ENCODE peak calls at places on chromosomes 5 and 9, in seven cellular contexts. One of them, this sample, is unnamed.

GRCh38 chr5:176921669-176922196 is 22.6 kb upstream of the HK3 start:
- DNase-seq in foreskin fibroblast: no peak
- DNase-seq in neural crest cell: no peak
- DNase-seq in upper lobe of left lung: no peak
- DNase-seq in GM20000: no peak
- DNase-seq in AG04450: no peak
- DNase-seq in mucosa of descending colon: no peak
- DNase-seq in this sample: no peak

GRCh38 chr5:158938181-158938580 is 161.5 kb downstream of the EBF1 start:
- DNase-seq in neural crest cell: no peak
- DNase-seq in upper lobe of left lung: no peak
- DNase-seq in GM20000: no peak
- DNase-seq in foreskin fibroblast: no peak
- DNase-seq in mucosa of descending colon: no peak
- DNase-seq in AG04450: no peak
- DNase-seq in this sample: no peak

GRCh38 chr9:92590386-92590785 is 54.6 kb upstream of the ECM2 start:
- DNase-seq in GM20000: no peak
- DNase-seq in upper lobe of left lung: no peak
- DNase-seq in AG04450: no peak
- DNase-seq in neural crest cell: no peak
- DNase-seq in foreskin fibroblast: peak
- DNase-seq in mucosa of descending colon: no peak
- DNase-seq in this sample: no peak

GRCh38 chr5:139668924-139669680 is 21.0 kb downstream of the CXXC5 start:
- DNase-seq in upper lobe of left lung: peak
- DNase-seq in mucosa of descending colon: peak
- DNase-seq in AG04450: no peak
- DNase-seq in neural crest cell: no peak
- DNase-seq in GM20000: no peak
- DNase-seq in foreskin fibroblast: no peak
- DNase-seq in this sample: no peak

GRCh38 chr5:1540166-1540565 is 16.4 kb upstream of the LPCAT1 start:
- DNase-seq in upper lobe of left lung: no peak
- DNase-seq in neural crest cell: no peak
- DNase-seq in foreskin fibroblast: no peak
- DNase-seq in mucosa of descending colon: no peak
- DNase-seq in GM20000: no peak
- DNase-seq in AG04450: no peak
- DNase-seq in this sample: no peak

GRCh38 chr5:55159763-55160492 is at the start of gene GPX8:
- DNase-seq in foreskin fibroblast: peak
- DNase-seq in upper lobe of left lung: no peak
- DNase-seq in mucosa of descending colon: no peak
- DNase-seq in neural crest cell: peak
- DNase-seq in AG04450: peak
- DNase-seq in GM20000: peak
- DNase-seq in this sample: no peak

GRCh38 chr5:54738118-54738972 is 220.8 kb downstream of the SNX18 start:
- DNase-seq in mucosa of descending colon: peak
- DNase-seq in GM20000: no peak
- DNase-seq in neural crest cell: no peak
- DNase-seq in foreskin fibroblast: peak
- DNase-seq in AG04450: no peak
- DNase-seq in upper lobe of left lung: no peak
- DNase-seq in this sample: no peak

GRCh38 chr5:35009657-35010056 is 38.1 kb downstream of the AGXT2 start:
- DNase-seq in AG04450: no peak
- DNase-seq in foreskin fibroblast: no peak
- DNase-seq in mucosa of descending colon: no peak
- DNase-seq in GM20000: no peak
- DNase-seq in upper lobe of left lung: no peak
- DNase-seq in neural crest cell: no peak
- DNase-seq in this sample: no peak

GRCh38 chr5:1291611-1292080 is 3.2 kb downstream of the TERT start:
- DNase-seq in neural crest cell: no peak
- DNase-seq in GM20000: no peak
- DNase-seq in upper lobe of left lung: no peak
- DNase-seq in mucosa of descending colon: peak
- DNase-seq in AG04450: no peak
- DNase-seq in foreskin fibroblast: no peak
- DNase-seq in this sample: no peak

GRCh38 chr9:137411670-137412380 is 11.1 kb downstream of the EXD3 start:
- DNase-seq in mucosa of descending colon: peak
- DNase-seq in foreskin fibroblast: peak
- DNase-seq in upper lobe of left lung: peak
- DNase-seq in neural crest cell: no peak
- DNase-seq in AG04450: peak
- DNase-seq in GM20000: peak
- DNase-seq in this sample: no peak

GRCh38 chr5:157222506-157223230 is 42.0 kb downstream of the ITK start:
- DNase-seq in GM20000: no peak
- DNase-seq in AG04450: no peak
- DNase-seq in mucosa of descending colon: no peak
- DNase-seq in neural crest cell: no peak
- DNase-seq in foreskin fibroblast: no peak
- DNase-seq in upper lobe of left lung: no peak
- DNase-seq in this sample: no peak

GRCh38 chr9:1202512-1203285 is 152.5 kb downstream of the DMRT2 start:
- DNase-seq in GM20000: no peak
- DNase-seq in foreskin fibroblast: peak
- DNase-seq in AG04450: no peak
- DNase-seq in upper lobe of left lung: no peak
- DNase-seq in mucosa of descending colon: no peak
- DNase-seq in neural crest cell: no peak
- DNase-seq in this sample: no peak

GRCh38 chr9:137408651-137409405 is 14.1 kb downstream of the EXD3 start:
- DNase-seq in upper lobe of left lung: peak
- DNase-seq in neural crest cell: no peak
- DNase-seq in foreskin fibroblast: no peak
- DNase-seq in GM20000: no peak
- DNase-seq in AG04450: no peak
- DNase-seq in mucosa of descending colon: no peak
- DNase-seq in this sample: no peak

GRCh38 chr5:76041863-76042262 is 41.3 kb upstream of the SV2C start:
- DNase-seq in AG04450: no peak
- DNase-seq in upper lobe of left lung: no peak
- DNase-seq in mucosa of descending colon: no peak
- DNase-seq in foreskin fibroblast: no peak
- DNase-seq in GM20000: no peak
- DNase-seq in neural crest cell: no peak
- DNase-seq in this sample: no peak

DNA sequence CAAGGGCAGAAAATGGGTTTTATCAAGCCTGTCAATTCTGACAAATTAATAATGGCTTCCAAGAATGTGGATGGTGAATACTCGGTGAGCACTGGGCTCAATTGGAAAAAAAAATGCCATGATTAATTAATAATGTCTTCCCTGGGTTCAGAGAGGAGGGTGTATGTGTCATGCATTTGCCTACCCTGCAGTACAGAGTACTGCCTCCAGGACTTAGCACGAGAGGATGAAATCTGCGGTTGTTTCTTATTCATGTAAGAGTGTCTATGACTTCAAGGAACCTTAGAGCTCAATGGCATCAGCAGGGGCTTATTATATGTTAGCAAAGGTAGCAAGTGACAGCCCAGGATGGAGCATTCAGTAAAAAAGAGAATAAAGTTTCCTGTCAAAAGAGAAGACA is 132.6 kb downstream of the GRIA1 start:
- DNase-seq in AG04450: no peak
- DNase-seq in upper lobe of left lung: no peak
- DNase-seq in foreskin fibroblast: no peak
- DNase-seq in neural crest cell: no peak
- DNase-seq in GM20000: no peak
- DNase-seq in mucosa of descending colon: no peak
- DNase-seq in this sample: no peak
- TF ChIP-seq CTCF in AG04450: no peak
- TF ChIP-seq CTCF in upper lobe of left lung: no peak
- TF ChIP-seq CTCF in foreskin fibroblast: no peak
- TF ChIP-seq CTCF in neural crest cell: peak
- TF ChIP-seq CTCF in GM20000: no peak
- TF ChIP-seq CTCF in mucosa of descending colon: no peak
- TF ChIP-seq CTCF in this sample: peak

GRCh38 chr5:107705390-107706014 is 34.8 kb upstream of the EFNA5 start:
- DNase-seq in foreskin fibroblast: peak
- DNase-seq in upper lobe of left lung: no peak
- DNase-seq in AG04450: peak
- DNase-seq in mucosa of descending colon: no peak
- DNase-seq in neural crest cell: no peak
- DNase-seq in GM20000: no peak
- DNase-seq in this sample: no peak

GRCh38 chr5:107699425-107699824 is 28.7 kb upstream of the EFNA5 start:
- DNase-seq in mucosa of descending colon: no peak
- DNase-seq in neural crest cell: no peak
- DNase-seq in foreskin fibroblast: no peak
- DNase-seq in AG04450: no peak
- DNase-seq in upper lobe of left lung: no peak
- DNase-seq in GM20000: no peak
- DNase-seq in this sample: no peak

GRCh38 chr5:107700486-107700885 is 29.7 kb upstream of the EFNA5 start:
- DNase-seq in neural crest cell: no peak
- DNase-seq in mucosa of descending colon: no peak
- DNase-seq in GM20000: no peak
- DNase-seq in foreskin fibroblast: peak
- DNase-seq in upper lobe of left lung: no peak
- DNase-seq in AG04450: no peak
- DNase-seq in this sample: no peak

DNA sequence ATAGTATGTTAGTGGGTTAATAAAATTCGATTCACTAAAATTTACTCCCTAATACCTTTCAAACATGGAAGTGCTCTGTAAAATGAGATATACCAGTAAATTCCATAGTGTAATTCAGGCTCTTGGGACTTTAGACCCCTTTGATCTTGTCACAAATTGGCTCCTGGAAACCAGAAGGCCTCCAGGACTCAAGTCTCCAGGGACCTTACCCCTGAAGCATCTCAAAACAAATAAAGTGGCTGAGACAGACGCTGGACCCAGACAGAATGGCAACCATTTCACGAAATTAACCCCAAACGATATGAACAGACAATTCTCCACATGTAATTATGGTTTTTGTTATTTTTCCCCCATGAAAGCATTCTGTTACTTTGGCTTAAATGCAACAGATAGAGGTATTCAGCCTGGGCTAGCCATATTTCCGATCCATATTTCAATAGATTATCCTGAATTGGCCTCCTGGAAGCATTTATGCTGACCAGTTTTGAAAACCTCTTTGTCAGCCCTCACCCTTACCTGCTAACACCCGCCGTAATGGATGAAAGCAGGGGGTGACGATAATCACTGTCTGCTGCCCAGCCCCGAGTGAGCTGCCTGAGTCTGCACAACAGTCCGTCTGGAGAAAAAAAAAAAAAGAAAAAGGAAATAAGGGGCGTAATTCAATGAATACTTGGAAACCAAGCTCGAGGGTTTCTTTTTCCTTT is 34.1 kb upstream of the EFNA5 start:
- DNase-seq in upper lobe of left lung: no peak
- DNase-seq in AG04450: no peak
- DNase-seq in GM20000: no peak
- DNase-seq in mucosa of descending colon: no peak
- DNase-seq in neural crest cell: no peak
- DNase-seq in foreskin fibroblast: peak
- DNase-seq in this sample: no peak
- TF ChIP-seq CTCF in upper lobe of left lung: no peak
- TF ChIP-seq CTCF in AG04450: no peak
- TF ChIP-seq CTCF in GM20000: no peak
- TF ChIP-seq CTCF in mucosa of descending colon: no peak
- TF ChIP-seq CTCF in neural crest cell: no peak
- TF ChIP-seq CTCF in foreskin fibroblast: no peak
- TF ChIP-seq CTCF in this sample: no peak

GRCh38 chr5:172042183-172042582 is 35.7 kb upstream of the FBXW11 start:
- DNase-seq in upper lobe of left lung: peak
- DNase-seq in mucosa of descending colon: no peak
- DNase-seq in GM20000: no peak
- DNase-seq in AG04450: no peak
- DNase-seq in neural crest cell: no peak
- DNase-seq in foreskin fibroblast: no peak
- DNase-seq in this sample: no peak

GRCh38 chr5:172045315-172045632 is 38.8 kb upstream of the FBXW11 start:
- DNase-seq in foreskin fibroblast: no peak
- DNase-seq in AG04450: no peak
- DNase-seq in GM20000: no peak
- DNase-seq in mucosa of descending colon: no peak
- DNase-seq in upper lobe of left lung: no peak
- DNase-seq in neural crest cell: no peak
- DNase-seq in this sample: no peak

GRCh38 chr5:172043822-172044221 is 37.4 kb upstream of the FBXW11 start:
- DNase-seq in AG04450: no peak
- DNase-seq in GM20000: no peak
- DNase-seq in neural crest cell: no peak
- DNase-seq in upper lobe of left lung: peak
- DNase-seq in foreskin fibroblast: no peak
- DNase-seq in mucosa of descending colon: no peak
- DNase-seq in this sample: no peak

GRCh38 chr5:172046613-172047012 is 40.2 kb upstream of the FBXW11 start:
- DNase-seq in neural crest cell: no peak
- DNase-seq in mucosa of descending colon: no peak
- DNase-seq in foreskin fibroblast: no peak
- DNase-seq in upper lobe of left lung: no peak
- DNase-seq in AG04450: no peak
- DNase-seq in GM20000: no peak
- DNase-seq in this sample: no peak

GRCh38 chr5:172044631-172045314 is 38.3 kb upstream of the FBXW11 start:
- DNase-seq in neural crest cell: no peak
- DNase-seq in mucosa of descending colon: no peak
- DNase-seq in AG04450: no peak
- DNase-seq in foreskin fibroblast: no peak
- DNase-seq in GM20000: no peak
- DNase-seq in upper lobe of left lung: no peak
- DNase-seq in this sample: no peak
- TF ChIP-seq CTCF in neural crest cell: no peak
- TF ChIP-seq CTCF in mucosa of descending colon: no peak
- TF ChIP-seq CTCF in AG04450: no peak
- TF ChIP-seq CTCF in foreskin fibroblast: no peak
- TF ChIP-seq CTCF in GM20000: no peak
- TF ChIP-seq CTCF in upper lobe of left lung: no peak
- TF ChIP-seq CTCF in this sample: no peak

DNA sequence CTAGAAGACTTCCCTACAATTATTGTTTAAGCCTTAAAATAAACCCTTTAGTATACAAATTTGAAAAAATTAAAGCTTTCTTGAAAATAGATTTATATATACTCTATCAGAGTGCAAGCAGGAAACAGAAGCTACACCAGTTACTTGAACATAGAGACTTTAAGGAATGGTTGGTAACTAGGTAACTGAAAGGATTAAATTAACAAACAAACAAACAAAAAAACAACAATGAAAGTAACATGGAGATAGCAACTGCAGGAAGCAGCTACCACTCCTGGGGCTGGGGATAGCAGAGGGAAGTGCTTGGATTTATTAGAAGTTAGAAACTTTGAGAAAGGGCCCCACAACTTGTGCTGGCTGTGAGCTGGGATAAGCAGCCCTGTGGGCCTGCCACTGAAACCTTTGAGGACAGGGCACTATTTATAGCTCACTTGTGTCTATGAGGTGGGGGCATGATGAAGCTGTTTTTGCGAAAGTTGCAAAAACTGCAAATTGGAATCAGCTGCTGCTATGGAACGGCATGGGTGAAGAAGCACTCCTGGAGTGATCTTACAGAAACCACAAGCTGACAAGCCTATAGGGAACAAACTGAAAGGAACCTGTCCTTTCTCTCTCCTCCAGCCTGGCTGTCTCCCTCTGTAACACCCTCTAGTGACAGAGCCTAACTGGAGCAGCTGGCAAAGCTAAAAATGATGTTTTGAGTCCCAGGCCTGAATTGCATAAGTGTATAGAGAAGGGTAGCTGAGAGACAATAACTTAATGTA is 91.3 kb upstream of the RANBP6 start:
- DNase-seq in GM20000: peak
- DNase-seq in mucosa of descending colon: no peak
- DNase-seq in foreskin fibroblast: peak
- DNase-seq in AG04450: no peak
- DNase-seq in upper lobe of left lung: no peak
- DNase-seq in neural crest cell: no peak
- DNase-seq in this sample: no peak
- TF ChIP-seq CTCF in GM20000: peak
- TF ChIP-seq CTCF in mucosa of descending colon: no peak
- TF ChIP-seq CTCF in foreskin fibroblast: peak
- TF ChIP-seq CTCF in AG04450: peak
- TF ChIP-seq CTCF in upper lobe of left lung: no peak
- TF ChIP-seq CTCF in neural crest cell: peak
- TF ChIP-seq CTCF in this sample: peak